ENCODE peak calls at places on chromosomes 2 and 18, in seven cellular contexts. K is A549, U is K562, O is H1, R is HCT116, X is endothelial cell of umbilical vein, B is GM12878. A is an unnamed sample.

GRCh38 chr18:69755041-69755440 is 192.6 kb downstream of the CD226 start:
- DNase-seq in R (no peak), K (no peak), B (no peak), X (no peak), U (no peak), O (no peak), A (no peak)

GRCh38 chr2:109475531-109476210 is 138.1 kb downstream of the SEPTIN10 start:
- DNase-seq in B (no peak), O (no peak), R (no peak), K (no peak), X (no peak), U (no peak), A (peak; percentile 80)

GRCh38 chr2:24873619-24874018 is 46.4 kb downstream of the ADCY3 start:
- DNase-seq in X (no peak), U (no peak), R (no peak), B (no peak), O (no peak), K (no peak), A (no peak)

GRCh38 chr2:157055660-157056199 is 201.8 kb upstream of the GALNT5 start:
- DNase-seq in O (no peak), B (no peak), R (peak; percentile 22), U (peak; percentile 9), X (peak; percentile 61), K (no peak), A (peak; percentile 53)

GRCh38 chr2:215832791-215833190 is 180.6 kb downstream of the MREG start:
- DNase-seq in X (no peak), B (no peak), R (no peak), K (no peak), O (no peak), U (no peak), A (no peak)

GRCh38 chr2:209472386-209472832 is 48.6 kb downstream of the MAP2 start:
- DNase-seq in X (peak; percentile 7), R (no peak), U (no peak), O (no peak), B (no peak), K (no peak), A (peak; percentile 69)

GRCh38 chr18:9437049-9437448 is 38.3 kb upstream of the RALBP1 start:
- DNase-seq in R (no peak), O (no peak), X (peak; percentile 26), B (no peak), U (no peak), K (no peak), A (peak; percentile 66)

GRCh38 chr2:603427-603826 is 73.8 kb downstream of the TMEM18 start:
- DNase-seq in K (no peak), R (peak; percentile 18), O (no peak), U (no peak), B (no peak), X (no peak), A (no peak)

GRCh38 chr2:231711677-231712461 is 3.5 kb downstream of the PTMA start:
- DNase-seq in X (no peak), U (no peak), O (no peak), K (no peak), B (no peak), R (no peak), A (no peak)

GRCh38 chr18:2897015-2897414 is 50.2 kb downstream of the EMILIN2 start:
- DNase-seq in X (no peak), R (no peak), O (no peak), U (no peak), B (no peak), K (no peak), A (no peak)

GRCh38 chr2:241177526-241177925 is 11.0 kb upstream of the ANO7 start:
- DNase-seq in B (no peak), O (no peak), X (no peak), U (no peak), R (no peak), K (no peak), A (no peak)

GRCh38 chr2:42171396-42171971 is 2.3 kb downstream of the EML4 start:
- DNase-seq in K (no peak), B (no peak), R (no peak), X (no peak), O (no peak), U (no peak), A (peak; percentile 13)

GRCh38 chr2:174438146-174438886 is 42.8 kb downstream of the SCRN3 start:
- DNase-seq in U (no peak), B (no peak), R (no peak), X (peak; percentile 48), K (no peak), O (no peak), A (no peak)

GRCh38 chr2:184597571-184597980 is 753 bp upstream of the ZNF804A start:
- DNase-seq in R (peak; percentile 26), O (peak; percentile 15), K (no peak), X (peak; percentile 65), B (no peak), U (no peak), A (peak; percentile 63)

GRCh38 chr18:9413586-9413985 is 61.7 kb upstream of the RALBP1 start:
- DNase-seq in R (no peak), O (no peak), X (peak; percentile 36), U (no peak), B (no peak), K (no peak), A (peak; percentile 91)

GRCh38 chr2:108316881-108317258 is 28.2 kb downstream of the SULT1C2 start:
- DNase-seq in X (no peak), O (no peak), U (no peak), B (no peak), K (no peak), R (no peak), A (no peak)

GRCh38 chr2:121911036-121911435 is 155.6 kb downstream of the TSN start:
- DNase-seq in X (no peak), U (no peak), K (no peak), O (no peak), R (no peak), B (no peak), A (no peak)

GRCh38 chr2:242038928-242039341 is 169.4 kb downstream of the RTP5 start:
- DNase-seq in R (no peak), O (no peak), U (no peak), B (no peak), X (no peak), K (no peak), A (no peak)

GRCh38 chr2:95220449-95220848 is 13.1 kb downstream of the ZNF892 start:
- DNase-seq in R (no peak), O (no peak), K (no peak), B (no peak), U (no peak), X (no peak), A (no peak)

DNA sequence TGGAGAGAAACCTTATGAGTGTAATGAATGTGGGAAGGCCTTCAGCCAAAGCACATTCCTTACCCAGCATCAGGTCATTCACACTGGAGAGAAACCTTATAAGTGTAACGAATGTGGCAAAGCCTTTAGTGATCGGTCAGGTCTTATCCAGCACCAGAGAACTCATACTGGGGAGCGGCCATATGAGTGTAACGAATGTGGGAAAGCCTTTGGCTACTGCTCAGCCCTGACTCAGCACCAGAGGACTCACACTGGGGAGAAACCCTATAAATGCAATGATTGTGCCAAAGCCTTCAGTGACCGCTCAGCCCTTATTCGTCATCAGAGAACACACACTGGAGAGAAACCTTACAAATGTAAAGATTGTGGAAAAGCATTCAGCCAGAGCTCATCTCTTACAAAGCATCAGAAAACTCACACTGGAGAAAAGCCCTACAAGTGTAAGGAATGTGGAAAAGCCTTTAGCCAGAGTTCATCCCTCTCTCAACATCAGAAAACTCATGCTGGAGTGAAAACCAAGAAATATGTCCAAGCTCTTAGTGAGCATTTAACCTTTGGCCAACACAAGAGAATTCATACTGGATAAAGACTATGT is 7.8 kb downstream of the ZNF892 start:
- DNase-seq in B (no peak), X (no peak), K (no peak), R (no peak), U (no peak), O (no peak), A (no peak)
- H3K9me3 ChIP-seq in B (peaks cover 42% of the 10 kb centered on the region), X (peaks cover 16% of the 10 kb centered on the region), K (peaks cover 97% of the 10 kb centered on the region), R (peaks cover 48% of the 10 kb centered on the region), U (peaks cover 9% of the 10 kb centered on the region), O (peaks cover 91% of the 10 kb centered on the region), A (peaks cover 67% of the 10 kb centered on the region)

GRCh38 chr2:9614562-9614961 is 16.2 kb downstream of the YWHAQ start:
- DNase-seq in O (no peak), X (no peak), B (no peak), U (no peak), K (no peak), R (no peak), A (peak; percentile 33)
- H3K4me2 ChIP-seq in O (no peak overlapping the region), X (no peak overlapping the region), B (no peak overlapping the region), U (no peak overlapping the region), K (no peak overlapping the region), R (no peak overlapping the region), A (no peak overlapping the region)

DNA sequence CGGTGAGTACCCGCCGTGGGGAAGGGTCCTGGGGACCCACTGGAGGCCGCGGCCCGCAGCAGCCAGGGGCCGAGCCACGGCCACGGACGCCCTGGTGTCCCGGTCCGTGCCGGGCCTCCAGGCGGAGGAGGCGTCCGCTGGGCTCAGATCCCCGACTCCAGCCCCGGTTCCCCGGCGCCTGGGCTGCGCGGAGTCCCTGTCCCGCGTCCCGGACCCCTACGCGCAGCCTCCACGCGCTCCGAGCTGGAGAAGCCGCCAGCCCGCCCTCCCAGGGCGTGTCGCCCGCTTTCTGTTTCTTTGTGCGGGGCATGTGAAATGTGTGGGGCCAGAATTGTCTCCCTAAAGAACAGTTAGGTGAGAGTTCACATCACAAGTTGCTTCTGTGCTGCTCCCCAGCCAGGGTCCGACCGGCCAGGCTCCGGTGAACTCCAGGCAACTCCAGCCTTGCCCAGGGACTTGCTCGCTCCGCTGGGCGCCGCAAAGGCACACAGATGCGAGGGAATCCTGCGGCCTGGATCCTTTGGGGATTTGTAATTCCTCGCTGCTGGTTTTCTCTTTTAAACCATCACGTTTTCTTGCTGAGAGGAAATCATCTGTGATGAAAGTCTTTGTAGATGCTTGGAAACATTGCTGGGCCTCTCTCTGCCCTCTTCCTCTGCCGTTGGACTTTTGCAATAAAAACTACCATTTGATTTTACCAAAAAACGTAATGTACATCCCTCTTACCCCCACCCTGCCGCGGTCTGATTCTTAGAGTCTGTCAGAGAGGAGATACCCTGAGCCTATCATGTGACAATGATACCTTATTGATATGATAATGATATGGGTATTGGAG is 570 bp downstream of the GYPC start:
- DNase-seq in O (no peak), R (no peak), K (no peak), B (no peak), U (peak; percentile 62), X (no peak), A (peak; percentile 31)
- TF ChIP-seq POLR2A in O (peak; percentile 33), R (no peak), K (no peak), B (peak; percentile 63), U (peak; percentile 12), X (no peak), A (no peak)

GRCh38 chr2:220811115-220811514 is 761.0 kb downstream of the EPHA4 start:
- DNase-seq in O (no peak), X (no peak), K (no peak), U (no peak), R (no peak), B (no peak), A (no peak)

GRCh38 chr2:220811952-220812570 is 760.0 kb downstream of the EPHA4 start:
- DNase-seq in B (no peak), R (no peak), X (no peak), U (no peak), K (no peak), O (no peak), A (peak; percentile 75)

GRCh38 chr2:220814441-220814840 is 757.7 kb downstream of the EPHA4 start:
- DNase-seq in B (no peak), O (no peak), K (no peak), R (no peak), U (no peak), X (no peak), A (no peak)

DNA sequence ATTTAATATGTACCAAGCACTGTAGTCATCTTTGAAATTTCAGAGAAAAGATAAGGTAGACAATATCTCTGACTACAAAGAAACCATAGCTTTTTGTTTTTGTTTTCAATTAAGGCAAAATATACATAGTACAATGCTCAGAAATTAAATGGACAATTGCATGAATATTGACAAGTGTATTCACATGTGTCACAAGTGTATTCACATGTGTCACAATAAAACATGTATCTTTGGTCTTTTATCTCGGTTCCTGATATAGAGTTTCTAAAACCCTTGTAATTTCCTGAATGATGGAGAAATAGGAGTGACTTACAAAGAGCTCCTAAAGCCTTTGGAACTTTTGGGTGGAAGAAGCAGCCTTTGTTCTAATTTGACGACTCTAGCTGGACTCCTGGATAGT is 756.4 kb downstream of the EPHA4 start:
- DNase-seq in O (no peak), U (no peak), K (no peak), X (no peak), R (no peak), B (no peak), A (no peak)
- H3K9me3 ChIP-seq in O (no peaks in the 10 kb centered on the region), U (no peaks in the 10 kb centered on the region), K (no peaks in the 10 kb centered on the region), X (no peaks in the 10 kb centered on the region), R (no peaks in the 10 kb centered on the region), B (no peaks in the 10 kb centered on the region), A (no peaks in the 10 kb centered on the region)